ENCODE peak calls at places on chromosomes 3 and 15, in four cellular contexts. N, O, Z and J are unnamed samples.

GRCh38 chr15:66094331-66094730 is 159.2 kb downstream of the MEGF11 start:
- DNase-seq in N (no peak), O (no peak), Z (no peak), J (no peak)

GRCh38 chr15:71278989-71279756 is 163.9 kb downstream of the THSD4 start:
- DNase-seq in N (peak; percentile 69), Z (peak; percentile 92), O (peak; percentile 93), J (peak; percentile 72)

GRCh38 chr3:171906951-171907676 is 64.0 kb downstream of the TMEM212 start:
- DNase-seq in Z (no peak), O (no peak), N (no peak), J (no peak)

GRCh38 chr15:55868707-55869106 is 124.7 kb downstream of the NEDD4 start:
- DNase-seq in Z (no peak), N (no peak), O (no peak), J (no peak)

GRCh38 chr15:60994842-60995495 is 234.1 kb downstream of the RORA start:
- DNase-seq in N (no peak), O (peak; percentile 47), Z (no peak), J (no peak)

GRCh38 chr15:91456251-91456718 is 356.2 kb downstream of the SV2B start:
- DNase-seq in N (peak; percentile 6), Z (no peak), O (no peak), J (no peak)

GRCh38 chr3:189531271-189531670 is 99.9 kb upstream of the TP63 start:
- DNase-seq in O (no peak), Z (no peak), N (no peak), J (no peak)

GRCh38 chr15:92808611-92809063 is 91.5 kb upstream of the CHD2 start:
- DNase-seq in O (no peak), N (peak; percentile 28), Z (peak; percentile 66), J (no peak)

GRCh38 chr3:135655328-135655727 is 310.2 kb upstream of the PPP2R3A start:
- DNase-seq in Z (no peak), O (no peak), N (no peak), J (no peak)

GRCh38 chr3:171950373-171950772 is 89.0 kb upstream of the FNDC3B start:
- DNase-seq in N (peak; percentile 9), Z (peak; percentile 74), O (peak; percentile 72), J (no peak)

GRCh38 chr3:23809840-23810341 is 4.1 kb downstream of the UBE2E1 start:
- DNase-seq in O (peak; percentile 14), N (no peak), Z (no peak), J (no peak)

GRCh38 chr15:101404245-101404644 is 85.3 kb downstream of the PCSK6 start:
- DNase-seq in O (no peak), Z (no peak), N (no peak), J (no peak)

GRCh38 chr3:81592101-81592500 is 169.3 kb downstream of the GBE1 start:
- DNase-seq in N (peak; percentile 15), O (no peak), Z (peak; percentile 17), J (no peak)

GRCh38 chr3:34011171-34012101 is 213.0 kb downstream of the PDCD6IP start:
- DNase-seq in N (peak; percentile 13), O (peak; percentile 8), Z (peak; percentile 65), J (peak; percentile 15)

GRCh38 chr3:13420051-13420816 is at the start of gene NUP210:
- DNase-seq in N (no peak), O (no peak), Z (no peak), J (no peak)

GRCh38 chr3:41708176-41708575 is 253.7 kb downstream of the ULK4 start:
- DNase-seq in O (peak; percentile 42), Z (no peak), N (no peak), J (no peak)

GRCh38 chr15:58240191-58240932 is 102.2 kb downstream of the AQP9 start:
- DNase-seq in Z (no peak), O (no peak), N (no peak), J (no peak)

GRCh38 chr3:45496550-45496949 is 98.0 kb upstream of the LIMD1 start:
- DNase-seq in O (no peak), N (no peak), Z (no peak), J (no peak)

GRCh38 chr3:107757140-107757539 is 234.4 kb downstream of the BBX start:
- DNase-seq in O (no peak), N (no peak), Z (peak; percentile 4), J (no peak)

GRCh38 chr3:107756649-107757048 is 233.9 kb downstream of the BBX start:
- DNase-seq in O (no peak), N (peak; percentile 3), Z (no peak), J (no peak)

GRCh38 chr3:107753494-107753893 is 230.7 kb downstream of the BBX start:
- DNase-seq in Z (peak; percentile 34), N (peak; percentile 4), O (peak; percentile 47), J (peak; percentile 14)

GRCh38 chr3:107753988-107754387 is 231.2 kb downstream of the BBX start:
- DNase-seq in N (no peak), O (no peak), Z (no peak), J (no peak)

DNA sequence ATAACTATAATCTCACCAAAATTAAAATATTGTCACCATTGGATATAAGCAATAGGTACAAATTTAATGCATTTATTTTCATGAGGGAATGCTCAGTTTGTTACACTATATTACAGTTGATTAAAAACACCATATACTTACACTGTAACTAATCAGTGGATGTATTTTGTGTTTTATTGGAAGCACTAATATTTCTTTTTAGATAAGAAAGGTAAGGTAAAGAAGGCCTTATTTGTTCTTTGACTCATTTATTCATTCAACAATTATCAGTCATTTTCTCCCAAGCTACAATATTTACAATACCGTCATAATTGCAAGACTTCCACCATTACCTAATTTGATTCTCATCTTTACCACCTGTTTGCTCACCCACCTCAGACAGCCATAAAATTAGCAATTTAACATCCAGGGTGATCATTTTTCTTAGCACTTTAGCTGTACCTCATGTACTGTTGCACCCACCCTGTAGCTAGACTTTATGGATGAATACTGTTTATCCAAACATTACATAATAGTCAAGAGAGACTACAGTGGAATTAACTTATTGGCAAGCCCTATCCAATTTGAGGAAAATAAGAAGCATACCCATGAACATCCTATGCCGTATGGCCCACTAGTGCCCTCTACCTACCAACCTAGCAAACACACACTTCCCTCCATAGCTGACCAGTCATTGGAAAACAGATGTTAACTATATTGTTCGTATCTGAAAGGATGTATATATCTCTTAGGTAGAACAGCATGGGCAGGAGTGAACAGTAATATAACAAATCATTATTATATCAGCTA is 229.6 kb downstream of the BBX start:
- DNase-seq in N (peak; percentile 4), Z (peak; percentile 49), O (peak; percentile 42), J (peak; percentile 12)
- TF ChIP-seq CTCF in N (peak; percentile 66), Z (peak; percentile 53), O (peak; percentile 33), J (peak; percentile 65)

GRCh38 chr3:40642812-40643211 is 118.1 kb downstream of the ZNF621 start:
- DNase-seq in N (no peak), O (no peak), Z (no peak), J (no peak)
- TF ChIP-seq CTCF in N (no peak), O (no peak), Z (no peak), J (no peak)

GRCh38 chr3:145355175-145355574 is 805.8 kb downstream of the PLOD2 start:
- DNase-seq in Z (no peak), O (no peak), N (no peak), J (no peak)
- TF ChIP-seq CTCF in Z (no peak), O (no peak), N (no peak), J (no peak)

GRCh38 chr3:129161860-129162271 is 1.0 kb upstream of the ISY1 start:
- DNase-seq in Z (peak; percentile 52), N (peak; percentile 40), O (no peak), J (no peak)
- TF ChIP-seq CTCF in Z (no peak), N (peak; percentile 3), O (no peak), J (no peak)